ENCODE peak calls at places on chromosomes 6 and 20, in five cellular contexts. Q is body of pancreas, J is A549, E is H9, L is HCT116. Z is an unnamed sample.
A peak's percentile ranks its signal among the peaks of the same experiment; 100 is the strongest.

GRCh38 chr6:137155830-137156229 is 17.6 kb downstream of the IL22RA2 start:
- DNase-seq in Q (no peak), J (no peak), E (no peak), L (no peak), Z (no peak)

GRCh38 chr6:82906489-82906888 is 159.2 kb downstream of the UBE3D start:
- DNase-seq in Q (no peak), J (no peak), E (no peak), L (no peak), Z (no peak)

GRCh38 chr20:48697845-48698491 is 129.8 kb downstream of the PREX1 start:
- DNase-seq in Q (peak; percentile 79), J (peak; percentile 61), E (no peak), L (no peak), Z (peak; percentile 62)

GRCh38 chr6:91149914-91150674 is 563.2 kb upstream of the MAP3K7 start:
- DNase-seq in Q (no peak), J (no peak), E (no peak), L (no peak), Z (no peak)

GRCh38 chr6:168149015-168149414 is 70.0 kb upstream of the FRMD1 start:
- DNase-seq in Q (no peak), J (no peak), E (peak; percentile 15), L (no peak), Z (peak; percentile 12)

GRCh38 chr20:47150403-47151152 is 205.9 kb downstream of the ZMYND8 start:
- DNase-seq in Q (peak; percentile 55), J (peak; percentile 72), E (peak; percentile 91), L (peak; percentile 75), Z (peak; percentile 63)

GRCh38 chr6:139508576-139508975 is 134.1 kb upstream of the CITED2 start:
- DNase-seq in Q (no peak), J (no peak), E (no peak), L (no peak), Z (no peak)

GRCh38 chr6:11851405-11851804 is 72.8 kb upstream of the ADTRP start:
- DNase-seq in Q (no peak), J (no peak), E (no peak), L (no peak), Z (peak; percentile 23)

GRCh38 chr6:54419885-54420284 is 111.6 kb downstream of the TINAG start:
- DNase-seq in Q (no peak), J (peak; percentile 1), E (no peak), L (no peak), Z (no peak)

GRCh38 chr6:31178143-31179041 is 7.9 kb upstream of the POU5F1 start:
- DNase-seq in Q (no peak), J (no peak), E (no peak), L (no peak), Z (peak; percentile 16)

GRCh38 chr20:25481918-25482253 is 74.4 kb downstream of the GINS1 start:
- DNase-seq in Q (no peak), J (no peak), E (no peak), L (no peak), Z (no peak)

GRCh38 chr6:122610690-122611455 is 668 bp downstream of the PKIB start:
- DNase-seq in Q (peak; percentile 87), J (peak; percentile 31), E (peak; percentile 48), L (peak; percentile 66), Z (peak; percentile 42)

GRCh38 chr6:124193132-124193531 is 389.5 kb downstream of the NKAIN2 start:
- DNase-seq in Q (no peak), J (no peak), E (no peak), L (no peak), Z (no peak)

GRCh38 chr6:37283786-37284185 is 25.8 kb upstream of the TMEM217 start:
- DNase-seq in Q (peak; percentile 80), J (no peak), E (no peak), L (no peak), Z (no peak)

GRCh38 chr6:83574783-83575182 is 62.4 kb downstream of the PRSS35 start:
- DNase-seq in Q (no peak), J (no peak), E (no peak), L (no peak), Z (no peak)

GRCh38 chr6:98716341-98716740 is 118.0 kb upstream of the POU3F2 start:
- DNase-seq in Q (no peak), J (no peak), E (peak; percentile 56), L (no peak), Z (no peak)

GRCh38 chr6:161639772-161640171 is 365.9 kb upstream of the AGPAT4 start:
- DNase-seq in Q (no peak), J (no peak), E (no peak), L (no peak), Z (no peak)

GRCh38 chr6:38212579-38212978 is 393.1 kb downstream of the ZFAND3 start:
- DNase-seq in Q (no peak), J (no peak), E (no peak), L (no peak), Z (no peak)

GRCh38 chr20:1890469-1891262 is 4.5 kb upstream of the SIRPA start:
- DNase-seq in Q (peak; percentile 54), J (no peak), E (no peak), L (no peak), Z (no peak)

GRCh38 chr6:40000964-40001515 is 66.8 kb upstream of the MOCS1 start:
- DNase-seq in Q (no peak), J (no peak), E (no peak), L (no peak), Z (no peak)

GRCh38 chr6:26175428-26176181 is 88.4 kb downstream of the HFE start:
- DNase-seq in Q (peak; percentile 25), J (no peak), E (no peak), L (no peak), Z (peak; percentile 60)

GRCh38 chr6:152651986-152652385 is 14.8 kb upstream of the SYNE1 start:
- DNase-seq in Q (no peak), J (no peak), E (no peak), L (no peak), Z (no peak)

GRCh38 chr6:157025459-157025858 is 248.3 kb downstream of the ARID1B start:
- DNase-seq in Q (no peak), J (no peak), E (no peak), L (no peak), Z (no peak)

GRCh38 chr6:139863356-139863755 is 488.9 kb upstream of the CITED2 start:
- DNase-seq in Q (no peak), J (no peak), E (no peak), L (no peak), Z (no peak)

GRCh38 chr6:53151676-53152075 is 3.0 kb upstream of the GCM1 start:
- DNase-seq in Q (no peak), J (no peak), E (peak; percentile 74), L (peak; percentile 27), Z (no peak)

GRCh38 chr6:88449770-88450169 is 283.6 kb upstream of the CNR1 start:
- DNase-seq in Q (no peak), J (no peak), E (no peak), L (no peak), Z (no peak)

GRCh38 chr20:13412806-13413445 is 191.9 kb downstream of the ISM1 start:
- DNase-seq in Q (no peak), J (no peak), E (no peak), L (no peak), Z (no peak)

GRCh38 chr20:31712564-31713311 is 9.9 kb downstream of the BCL2L1 start:
- DNase-seq in Q (peak; percentile 92), J (peak; percentile 80), E (peak; percentile 83), L (peak; percentile 92), Z (peak; percentile 96)

GRCh38 chr6:16049178-16049577 is 79.7 kb upstream of the MYLIP start:
- DNase-seq in Q (no peak), J (no peak), E (no peak), L (no peak), Z (peak; percentile 12)

GRCh38 chr6:148999501-148999900 is 252.7 kb downstream of the UST start:
- DNase-seq in Q (no peak), J (no peak), E (no peak), L (no peak), Z (no peak)

GRCh38 chr6:6823568-6824224 is 235.2 kb downstream of the LY86 start:
- DNase-seq in Q (no peak), J (no peak), E (no peak), L (no peak), Z (no peak)

GRCh38 chr6:64520050-64520449 is 884.4 kb downstream of the PHF3 start:
- DNase-seq in Q (no peak), J (peak; percentile 4), E (no peak), L (no peak), Z (no peak)

GRCh38 chr6:97322811-97323210 is 39.8 kb upstream of the MMS22L start:
- DNase-seq in Q (no peak), J (no peak), E (no peak), L (no peak), Z (no peak)

GRCh38 chr6:114520976-114521375 is 178.2 kb upstream of the HS3ST5 start:
- DNase-seq in Q (no peak), J (no peak), E (no peak), L (no peak), Z (no peak)

GRCh38 chr6:28488916-28489365 is 26.7 kb downstream of the GPX6 start:
- DNase-seq in Q (no peak), J (no peak), E (no peak), L (peak; percentile 72), Z (peak; percentile 8)

DNA sequence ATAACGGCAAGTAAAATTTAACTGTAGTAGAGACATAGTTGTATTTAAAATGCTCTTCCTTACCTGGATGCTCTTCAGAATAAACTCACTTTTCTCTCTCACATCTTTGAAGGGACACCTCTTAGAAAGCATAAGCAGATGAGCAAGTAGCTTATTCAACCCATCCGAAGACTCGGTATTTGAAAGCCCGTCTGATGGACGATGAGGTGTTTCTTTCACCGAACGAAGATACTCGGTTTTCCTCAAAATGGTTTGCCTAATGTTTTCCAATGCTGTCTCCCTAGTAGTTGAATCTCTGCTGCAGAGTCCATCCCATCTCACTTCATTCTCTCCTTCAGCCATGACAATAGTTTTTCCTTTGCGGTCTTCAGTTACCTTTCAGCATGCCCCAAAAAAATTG is 914 bp downstream of the SESN1 start:
- DNase-seq in Q (no peak), J (no peak), E (no peak), L (no peak), Z (no peak)
- H3K27ac ChIP-seq in Q (no peak overlapping the region), J (peak overlapping the region; percentile 88), E (no peak overlapping the region), L (no peak overlapping the region), Z (no peak overlapping the region)

GRCh38 chr6:138404666-138405337 is 779 bp downstream of the HEBP2 start:
- DNase-seq in Q (peak; percentile 29), J (peak; percentile 25), E (no peak), L (no peak), Z (no peak)
- H3K27ac ChIP-seq in Q (peak overlapping the region; percentile 97), J (peak overlapping the region; percentile 97), E (no peak overlapping the region), L (peak overlapping the region; percentile 80), Z (peak overlapping the region; percentile 48)

GRCh38 chr20:34524426-34524825 is 8.2 kb downstream of the DYNLRB1 start:
- DNase-seq in Q (no peak), J (no peak), E (no peak), L (no peak), Z (no peak)

GRCh38 chr20:34525342-34525708 is 9.1 kb downstream of the DYNLRB1 start:
- DNase-seq in Q (no peak), J (no peak), E (no peak), L (no peak), Z (no peak)

GRCh38 chr20:34526466-34526865 is 10.2 kb downstream of the DYNLRB1 start:
- DNase-seq in Q (no peak), J (no peak), E (no peak), L (no peak), Z (no peak)

GRCh38 chr20:34525709-34526416 is 9.6 kb downstream of the DYNLRB1 start:
- DNase-seq in Q (peak; percentile 79), J (peak; percentile 97), E (no peak), L (peak; percentile 93), Z (peak; percentile 100)

GRCh38 chr20:34522969-34523871 is 7.0 kb downstream of the DYNLRB1 start:
- DNase-seq in Q (peak; percentile 54), J (peak; percentile 57), E (peak; percentile 84), L (peak; percentile 42), Z (peak; percentile 79)
- H3K27ac ChIP-seq in Q (peak overlapping the region; percentile 8), J (no peak overlapping the region), E (no peak overlapping the region), L (no peak overlapping the region), Z (peak overlapping the region; percentile 77)

GRCh38 chr6:164347455-164347854 is 932.9 kb downstream of the QKI start:
- DNase-seq in Q (no peak), J (no peak), E (no peak), L (no peak), Z (no peak)
- H3K27ac ChIP-seq in Q (no peak overlapping the region), J (no peak overlapping the region), E (no peak overlapping the region), L (no peak overlapping the region), Z (no peak overlapping the region)